ENCODE peak calls at places on chromosomes 12 and 14, in seven cellular contexts. One of them, this sample, is unnamed.
A peak's percentile ranks its signal among the peaks of the same experiment; 100 is the strongest.

GRCh38 chr12:42692749-42693148 is 103.2 kb upstream of the PRICKLE1 start:
- DNase-seq in BE2C: no peak
- DNase-seq in effector memory CD4-positive, alpha-beta T cell: no peak
- DNase-seq in adipocyte: no peak
- DNase-seq in fibroblast of lung: no peak
- DNase-seq in GM12864: no peak
- DNase-seq in mammary epithelial cell: no peak
- DNase-seq in this sample: no peak

GRCh38 chr12:103801709-103802585 is 39.1 kb downstream of the NT5DC3 start:
- DNase-seq in effector memory CD4-positive, alpha-beta T cell: no peak
- DNase-seq in adipocyte: no peak
- DNase-seq in mammary epithelial cell: peak; percentile 100
- DNase-seq in BE2C: no peak
- DNase-seq in GM12864: no peak
- DNase-seq in fibroblast of lung: peak; percentile 14
- DNase-seq in this sample: no peak

GRCh38 chr12:93447555-93448265 is 6.0 kb upstream of the UBE2N start:
- DNase-seq in fibroblast of lung: no peak
- DNase-seq in adipocyte: no peak
- DNase-seq in mammary epithelial cell: no peak
- DNase-seq in effector memory CD4-positive, alpha-beta T cell: no peak
- DNase-seq in GM12864: no peak
- DNase-seq in BE2C: no peak
- DNase-seq in this sample: no peak

GRCh38 chr14:87952307-87953094 is 40.5 kb downstream of the GALC start:
- DNase-seq in mammary epithelial cell: no peak
- DNase-seq in GM12864: no peak
- DNase-seq in adipocyte: no peak
- DNase-seq in BE2C: no peak
- DNase-seq in fibroblast of lung: no peak
- DNase-seq in effector memory CD4-positive, alpha-beta T cell: no peak
- DNase-seq in this sample: no peak

GRCh38 chr12:47032644-47033043 is 46.8 kb upstream of the PCED1B start:
- DNase-seq in GM12864: peak; percentile 7
- DNase-seq in effector memory CD4-positive, alpha-beta T cell: no peak
- DNase-seq in fibroblast of lung: peak; percentile 78
- DNase-seq in mammary epithelial cell: peak; percentile 55
- DNase-seq in BE2C: no peak
- DNase-seq in adipocyte: peak; percentile 84
- DNase-seq in this sample: no peak

GRCh38 chr12:25591132-25591531 is 38.0 kb upstream of the LMNTD1 start:
- DNase-seq in GM12864: no peak
- DNase-seq in BE2C: peak; percentile 21
- DNase-seq in fibroblast of lung: peak; percentile 5
- DNase-seq in mammary epithelial cell: no peak
- DNase-seq in adipocyte: no peak
- DNase-seq in effector memory CD4-positive, alpha-beta T cell: no peak
- DNase-seq in this sample: no peak

GRCh38 chr14:84937044-84937443 is 592.9 kb upstream of the FLRT2 start:
- DNase-seq in fibroblast of lung: no peak
- DNase-seq in GM12864: no peak
- DNase-seq in mammary epithelial cell: no peak
- DNase-seq in effector memory CD4-positive, alpha-beta T cell: no peak
- DNase-seq in BE2C: no peak
- DNase-seq in adipocyte: no peak
- DNase-seq in this sample: no peak

GRCh38 chr12:33187409-33187808 is 252.2 kb downstream of the SYT10 start:
- DNase-seq in mammary epithelial cell: no peak
- DNase-seq in BE2C: no peak
- DNase-seq in GM12864: no peak
- DNase-seq in adipocyte: no peak
- DNase-seq in fibroblast of lung: no peak
- DNase-seq in effector memory CD4-positive, alpha-beta T cell: no peak
- DNase-seq in this sample: no peak

GRCh38 chr12:56749364-56749763 is 2.8 kb downstream of the PRIM1 start:
- DNase-seq in BE2C: no peak
- DNase-seq in fibroblast of lung: no peak
- DNase-seq in adipocyte: no peak
- DNase-seq in GM12864: no peak
- DNase-seq in mammary epithelial cell: no peak
- DNase-seq in effector memory CD4-positive, alpha-beta T cell: no peak
- DNase-seq in this sample: no peak

GRCh38 chr14:85482549-85482948 is 47.4 kb upstream of the FLRT2 start:
- DNase-seq in effector memory CD4-positive, alpha-beta T cell: no peak
- DNase-seq in GM12864: no peak
- DNase-seq in fibroblast of lung: no peak
- DNase-seq in BE2C: no peak
- DNase-seq in mammary epithelial cell: no peak
- DNase-seq in adipocyte: no peak
- DNase-seq in this sample: no peak

GRCh38 chr14:22190411-22191191 is 398.4 kb downstream of the DAD1 start:
- DNase-seq in fibroblast of lung: peak; percentile 94
- DNase-seq in GM12864: no peak
- DNase-seq in mammary epithelial cell: peak; percentile 21
- DNase-seq in adipocyte: no peak
- DNase-seq in BE2C: no peak
- DNase-seq in effector memory CD4-positive, alpha-beta T cell: no peak
- DNase-seq in this sample: no peak

GRCh38 chr12:126776047-126776446 is 1490.9 kb upstream of the TMEM132C start:
- DNase-seq in BE2C: no peak
- DNase-seq in effector memory CD4-positive, alpha-beta T cell: no peak
- DNase-seq in adipocyte: no peak
- DNase-seq in fibroblast of lung: no peak
- DNase-seq in GM12864: no peak
- DNase-seq in mammary epithelial cell: no peak
- DNase-seq in this sample: no peak

GRCh38 chr12:2498961-2499500 is 295.7 kb upstream of the FKBP4 start:
- DNase-seq in GM12864: no peak
- DNase-seq in effector memory CD4-positive, alpha-beta T cell: no peak
- DNase-seq in mammary epithelial cell: no peak
- DNase-seq in fibroblast of lung: no peak
- DNase-seq in BE2C: no peak
- DNase-seq in adipocyte: no peak
- DNase-seq in this sample: no peak

GRCh38 chr12:2504577-2504976 is 290.2 kb upstream of the FKBP4 start:
- DNase-seq in adipocyte: no peak
- DNase-seq in fibroblast of lung: no peak
- DNase-seq in BE2C: no peak
- DNase-seq in GM12864: no peak
- DNase-seq in mammary epithelial cell: no peak
- DNase-seq in effector memory CD4-positive, alpha-beta T cell: no peak
- DNase-seq in this sample: no peak

GRCh38 chr12:2501464-2502181 is 293.1 kb upstream of the FKBP4 start:
- DNase-seq in fibroblast of lung: no peak
- DNase-seq in GM12864: no peak
- DNase-seq in BE2C: no peak
- DNase-seq in effector memory CD4-positive, alpha-beta T cell: no peak
- DNase-seq in mammary epithelial cell: no peak
- DNase-seq in adipocyte: no peak
- DNase-seq in this sample: no peak

GRCh38 chr12:2503762-2504161 is 291.0 kb upstream of the FKBP4 start:
- DNase-seq in GM12864: no peak
- DNase-seq in mammary epithelial cell: no peak
- DNase-seq in effector memory CD4-positive, alpha-beta T cell: no peak
- DNase-seq in adipocyte: no peak
- DNase-seq in fibroblast of lung: no peak
- DNase-seq in BE2C: no peak
- DNase-seq in this sample: no peak

DNA sequence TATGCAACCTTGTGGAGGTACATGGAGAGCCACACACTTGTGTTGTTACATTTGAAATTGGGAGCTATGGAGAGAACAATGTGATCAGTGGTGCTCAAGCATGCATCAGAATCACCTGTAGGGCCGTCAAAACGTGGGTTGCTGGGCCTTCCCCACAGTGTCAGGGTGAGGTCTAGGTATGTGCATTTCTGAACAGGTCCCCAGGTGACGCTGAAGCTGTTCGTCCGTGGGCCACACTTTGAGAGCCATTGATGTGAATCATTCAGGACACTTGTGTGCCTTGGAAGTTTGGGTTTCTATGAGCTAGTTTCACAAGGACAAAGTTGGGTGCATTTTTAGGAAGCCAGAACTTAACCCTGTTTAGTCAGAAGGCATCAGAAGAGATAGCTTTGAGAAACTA is 291.7 kb upstream of the FKBP4 start:
- DNase-seq in adipocyte: no peak
- DNase-seq in mammary epithelial cell: no peak
- DNase-seq in BE2C: no peak
- DNase-seq in GM12864: no peak
- DNase-seq in effector memory CD4-positive, alpha-beta T cell: no peak
- DNase-seq in fibroblast of lung: no peak
- DNase-seq in this sample: no peak
- H3K4me3 ChIP-seq in adipocyte: no peak overlapping the region
- H3K4me3 ChIP-seq in mammary epithelial cell: no peak overlapping the region
- H3K4me3 ChIP-seq in BE2C: no peak overlapping the region
- H3K4me3 ChIP-seq in GM12864: no peak overlapping the region
- H3K4me3 ChIP-seq in effector memory CD4-positive, alpha-beta T cell: no peak overlapping the region
- H3K4me3 ChIP-seq in fibroblast of lung: no peak overlapping the region
- H3K4me3 ChIP-seq in this sample: no peak overlapping the region

DNA sequence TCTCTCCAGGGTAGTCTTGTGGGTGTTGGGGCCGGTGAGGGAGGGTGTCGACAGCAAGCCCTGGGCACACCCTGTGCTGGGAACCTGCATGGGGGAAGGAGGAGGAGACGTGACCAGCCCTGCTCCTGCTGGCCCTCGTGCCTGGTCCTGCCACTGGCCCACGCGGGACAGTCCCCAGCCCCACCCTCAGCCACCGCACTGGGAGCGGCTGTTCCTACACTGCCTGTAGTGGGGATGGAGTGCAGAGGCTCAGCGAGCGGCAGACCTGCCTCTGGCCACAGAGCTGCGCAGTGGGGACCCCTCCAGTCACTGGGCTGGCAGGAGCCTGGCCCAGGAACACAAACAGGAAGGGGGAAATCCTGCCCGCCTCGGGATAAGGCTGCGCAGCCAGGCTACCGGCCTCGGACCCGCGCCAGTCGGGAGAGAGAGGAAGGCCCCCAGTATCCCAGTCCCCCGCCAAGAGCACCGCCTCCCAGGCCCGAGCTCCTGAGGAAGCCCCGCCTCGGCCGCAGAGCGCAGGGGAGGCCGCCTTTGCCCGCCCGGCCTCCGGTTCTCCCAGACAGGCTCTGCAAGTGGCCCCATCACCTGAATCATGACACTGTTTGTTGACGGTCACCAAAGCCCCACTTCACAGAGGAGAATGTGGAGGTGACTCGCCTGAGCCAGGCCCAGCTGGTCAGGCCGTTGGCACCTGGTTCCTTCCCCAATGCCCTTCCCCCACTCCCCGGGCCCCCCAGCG is 10.6 kb downstream of the AHNAK2 start:
- DNase-seq in adipocyte: peak; percentile 66
- DNase-seq in mammary epithelial cell: peak; percentile 71
- DNase-seq in BE2C: peak; percentile 72
- DNase-seq in effector memory CD4-positive, alpha-beta T cell: no peak
- DNase-seq in fibroblast of lung: peak; percentile 52
- DNase-seq in GM12864: no peak
- DNase-seq in this sample: peak; percentile 91
- H3K4me3 ChIP-seq in adipocyte: peak overlapping the region; percentile 86
- H3K4me3 ChIP-seq in mammary epithelial cell: peak overlapping the region; percentile 43
- H3K4me3 ChIP-seq in BE2C: peak overlapping the region; percentile 52
- H3K4me3 ChIP-seq in effector memory CD4-positive, alpha-beta T cell: no peak overlapping the region
- H3K4me3 ChIP-seq in fibroblast of lung: peak overlapping the region; percentile 12
- H3K4me3 ChIP-seq in GM12864: no peak overlapping the region
- H3K4me3 ChIP-seq in this sample: peak overlapping the region; percentile 32

GRCh38 chr12:117360551-117361311 is 695 bp downstream of the NOS1 start:
- DNase-seq in BE2C: no peak
- DNase-seq in effector memory CD4-positive, alpha-beta T cell: no peak
- DNase-seq in GM12864: no peak
- DNase-seq in adipocyte: no peak
- DNase-seq in fibroblast of lung: no peak
- DNase-seq in mammary epithelial cell: no peak
- DNase-seq in this sample: peak; percentile 89
- H3K4me3 ChIP-seq in BE2C: no peak overlapping the region
- H3K4me3 ChIP-seq in effector memory CD4-positive, alpha-beta T cell: no peak overlapping the region
- H3K4me3 ChIP-seq in GM12864: no peak overlapping the region
- H3K4me3 ChIP-seq in adipocyte: no peak overlapping the region
- H3K4me3 ChIP-seq in fibroblast of lung: no peak overlapping the region
- H3K4me3 ChIP-seq in mammary epithelial cell: no peak overlapping the region
- H3K4me3 ChIP-seq in this sample: peak overlapping the region; percentile 70

GRCh38 chr14:101129750-101130149 is 226.2 kb upstream of the RTL1 start:
- DNase-seq in GM12864: no peak
- DNase-seq in BE2C: no peak
- DNase-seq in fibroblast of lung: no peak
- DNase-seq in effector memory CD4-positive, alpha-beta T cell: no peak
- DNase-seq in adipocyte: no peak
- DNase-seq in mammary epithelial cell: no peak
- DNase-seq in this sample: no peak
- H3K4me3 ChIP-seq in GM12864: no peak overlapping the region
- H3K4me3 ChIP-seq in BE2C: no peak overlapping the region
- H3K4me3 ChIP-seq in fibroblast of lung: no peak overlapping the region
- H3K4me3 ChIP-seq in effector memory CD4-positive, alpha-beta T cell: no peak overlapping the region
- H3K4me3 ChIP-seq in adipocyte: no peak overlapping the region
- H3K4me3 ChIP-seq in mammary epithelial cell: no peak overlapping the region
- H3K4me3 ChIP-seq in this sample: no peak overlapping the region

GRCh38 chr12:114674201-114675047 is 9.6 kb downstream of the TBX3 start:
- DNase-seq in fibroblast of lung: peak; percentile 70
- DNase-seq in effector memory CD4-positive, alpha-beta T cell: no peak
- DNase-seq in GM12864: no peak
- DNase-seq in mammary epithelial cell: peak; percentile 36
- DNase-seq in BE2C: peak; percentile 47
- DNase-seq in adipocyte: peak; percentile 57
- DNase-seq in this sample: peak; percentile 82
- H3K4me3 ChIP-seq in fibroblast of lung: peak overlapping the region; percentile 39
- H3K4me3 ChIP-seq in effector memory CD4-positive, alpha-beta T cell: no peak overlapping the region
- H3K4me3 ChIP-seq in GM12864: no peak overlapping the region
- H3K4me3 ChIP-seq in mammary epithelial cell: peak overlapping the region; percentile 33
- H3K4me3 ChIP-seq in BE2C: peak overlapping the region; percentile 64
- H3K4me3 ChIP-seq in adipocyte: no peak overlapping the region
- H3K4me3 ChIP-seq in this sample: peak overlapping the region; percentile 7

This sample was measured in H7.